ENCODE peak calls at places on chromosomes 5 and 9, in six cellular contexts. B is heart left ventricle, S is A549, X is uterus, O is transverse colon, R is esophagus squamous epithelium. Y is an unnamed sample.

GRCh38 chr5:90640484-90641059 is 82.0 kb downstream of the ADGRV1 start:
- DNase-seq in B (no peak), S (no peak), X (no peak), O (no peak), R (no peak), Y (peak)

GRCh38 chr5:124888622-124889521 is 142.4 kb upstream of the ZNF608 start:
- DNase-seq in B (no peak), S (no peak), X (no peak), O (no peak), R (no peak), Y (no peak)

GRCh38 chr9:6479959-6480358 is 67.0 kb downstream of the UHRF2 start:
- DNase-seq in B (no peak), S (no peak), X (no peak), O (no peak), R (no peak), Y (no peak)

GRCh38 chr5:9183989-9184388 is 361.9 kb downstream of the SEMA5A start:
- DNase-seq in B (no peak), S (no peak), X (no peak), O (no peak), R (no peak), Y (no peak)

GRCh38 chr9:108535526-108535925 is 320.3 kb downstream of the ACTL7B start:
- DNase-seq in B (no peak), S (peak), X (no peak), O (peak), R (no peak), Y (no peak)

GRCh38 chr5:168104811-168105481 is 186.5 kb upstream of the WWC1 start:
- DNase-seq in B (no peak), S (no peak), X (no peak), O (peak), R (no peak), Y (peak)

GRCh38 chr9:115548826-115549225 is 430.9 kb upstream of the TNC start:
- DNase-seq in B (no peak), S (no peak), X (no peak), O (no peak), R (no peak), Y (no peak)

GRCh38 chr9:74589576-74589975 is 92.4 kb downstream of the RORB start:
- DNase-seq in B (no peak), S (no peak), X (no peak), O (no peak), R (no peak), Y (no peak)

GRCh38 chr9:126108240-126108639 is 218.4 kb upstream of the MVB12B start:
- DNase-seq in B (no peak), S (no peak), X (no peak), O (no peak), R (no peak), Y (no peak)

GRCh38 chr5:72692273-72692672 is 124.2 kb upstream of the TNPO1 start:
- DNase-seq in B (no peak), S (no peak), X (no peak), O (no peak), R (no peak), Y (no peak)

GRCh38 chr5:13505326-13505725 is 439.2 kb downstream of the DNAH5 start:
- DNase-seq in B (no peak), S (no peak), X (no peak), O (no peak), R (no peak), Y (no peak)

GRCh38 chr9:97900738-97901565 is 21.3 kb downstream of the TRMO start:
- DNase-seq in B (no peak), S (peak), X (peak), O (no peak), R (no peak), Y (peak)

GRCh38 chr5:15574806-15575205 is 74.8 kb downstream of the FBXL7 start:
- DNase-seq in B (peak), S (no peak), X (no peak), O (no peak), R (no peak), Y (no peak)

GRCh38 chr5:137254695-137255094 is 244.4 kb downstream of the SPOCK1 start:
- DNase-seq in B (no peak), S (no peak), X (peak), O (no peak), R (no peak), Y (no peak)

DNA sequence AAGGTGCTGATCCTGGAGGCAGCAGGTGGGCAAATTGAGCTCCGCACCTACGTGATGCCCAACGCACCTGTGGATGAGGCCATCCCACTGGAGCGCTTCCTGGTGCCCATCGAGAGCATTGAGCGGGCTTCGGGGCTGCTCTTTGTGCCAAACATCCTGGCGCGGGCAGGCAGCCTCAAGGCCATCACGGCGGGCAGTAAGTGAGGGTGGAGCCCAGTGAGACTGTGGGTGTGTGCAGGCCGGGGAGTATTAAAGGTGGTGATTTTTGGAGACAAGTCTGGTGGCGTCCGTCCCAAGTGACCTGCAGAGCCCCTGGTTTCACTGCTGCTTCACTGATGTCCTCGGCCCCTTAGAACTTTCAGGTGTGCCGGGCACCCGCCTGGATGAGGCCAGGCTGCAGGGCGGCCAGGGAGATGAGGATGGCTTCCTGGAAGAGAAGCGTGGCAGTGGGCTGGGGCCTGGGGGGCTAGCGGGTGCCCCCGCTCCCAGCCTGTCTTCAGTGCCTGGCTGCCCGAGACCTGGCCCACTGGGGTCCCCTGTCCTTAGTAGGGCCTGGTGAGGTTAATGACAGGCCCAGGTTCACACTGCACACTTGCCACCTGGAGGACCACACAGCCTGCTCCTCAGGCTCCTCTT is 4.2 kb downstream of the ENDOG start:
- DNase-seq in B (no peak), S (no peak), X (no peak), O (no peak), R (no peak), Y (no peak)
- TF ChIP-seq POLR2A in B (no peak), S (no peak), X (no peak), O (no peak), R (no peak), Y (no peak)

DNA sequence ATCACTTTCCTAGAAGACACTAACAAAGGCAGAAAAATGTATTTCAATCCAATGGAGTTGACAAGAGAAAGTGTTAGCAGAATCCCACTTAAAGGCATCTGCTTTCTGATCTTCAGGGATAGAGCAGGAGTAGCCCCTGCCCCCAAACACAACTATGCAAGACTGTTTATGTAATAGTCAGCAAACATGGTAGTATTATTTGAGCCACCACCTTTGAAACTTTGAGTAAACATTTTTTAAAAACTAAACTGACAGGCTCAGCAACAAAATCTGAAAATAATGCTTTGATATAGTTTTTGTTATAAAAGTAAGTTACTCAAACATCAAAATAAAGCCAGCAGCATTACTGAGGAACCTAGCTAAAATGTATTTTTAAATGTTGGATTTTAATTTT is 4.8 kb downstream of the ELL2 start:
- DNase-seq in B (no peak), S (no peak), X (no peak), O (no peak), R (no peak), Y (no peak)
- H3K27ac ChIP-seq in B (no peak), S (no peak), X (no peak), O (no peak), R (peak), Y (no peak)

GRCh38 chr9:128635266-128636023 is 21.2 kb downstream of the DYNC2I2 start:
- DNase-seq in B (peak), S (peak), X (peak), O (peak), R (no peak), Y (peak)
- TF ChIP-seq POLR2A in B (no peak), S (peak), X (peak), O (peak), R (no peak), Y (no peak)

DNA sequence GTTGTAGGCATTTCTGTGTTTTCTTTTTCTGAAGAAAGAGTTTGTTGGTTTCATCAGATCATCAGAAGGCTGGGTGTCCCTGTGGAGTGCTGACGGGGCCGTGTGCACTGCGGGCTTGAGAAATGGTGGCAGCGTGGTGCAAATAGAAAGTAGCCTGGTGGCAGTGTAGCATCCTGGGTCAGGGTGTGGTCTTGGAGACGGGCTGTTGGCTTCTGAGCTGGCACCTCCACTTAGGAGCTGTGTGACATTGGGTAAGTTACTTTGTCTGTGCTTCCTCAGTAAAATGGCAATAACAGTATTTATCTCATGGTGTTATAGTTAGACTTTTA is 10.0 kb upstream of the NDST1 start:
- DNase-seq in B (no peak), S (no peak), X (no peak), O (no peak), R (no peak), Y (no peak)
- H3K27ac ChIP-seq in B (peak), S (peak), X (peak), O (peak), R (peak), Y (peak)

GRCh38 chr9:93574900-93575705 is 1.3 kb upstream of the PHF2 start:
- DNase-seq in B (no peak), S (no peak), X (no peak), O (no peak), R (no peak), Y (no peak)

GRCh38 chr9:93577045-93577939 is 908 bp downstream of the PHF2 start:
- DNase-seq in B (peak), S (peak), X (no peak), O (peak), R (no peak), Y (peak)

GRCh38 chr9:93577940-93578682 is 1.7 kb downstream of the PHF2 start:
- DNase-seq in B (no peak), S (no peak), X (no peak), O (no peak), R (no peak), Y (no peak)

GRCh38 chr9:93575706-93576295 is 583 bp upstream of the PHF2 start:
- DNase-seq in B (peak), S (peak), X (peak), O (peak), R (no peak), Y (peak)

GRCh38 chr9:93576296-93577044 is at the start of gene PHF2:
- DNase-seq in B (no peak), S (peak), X (no peak), O (no peak), R (no peak), Y (no peak)
- TF ChIP-seq POLR2A in B (no peak), S (peak), X (peak), O (no peak), R (no peak), Y (no peak)

GRCh38 chr5:140004174-140004573 is 38.9 kb downstream of the NRG2 start:
- DNase-seq in B (no peak), S (no peak), X (no peak), O (no peak), R (no peak), Y (no peak)

GRCh38 chr5:140005145-140005591 is 37.9 kb downstream of the NRG2 start:
- DNase-seq in B (no peak), S (no peak), X (no peak), O (no peak), R (no peak), Y (no peak)

GRCh38 chr5:140007311-140007710 is 35.8 kb downstream of the NRG2 start:
- DNase-seq in B (no peak), S (no peak), X (no peak), O (no peak), R (no peak), Y (no peak)

GRCh38 chr5:140000332-140000731 is 42.8 kb downstream of the NRG2 start:
- DNase-seq in B (peak), S (no peak), X (no peak), O (no peak), R (no peak), Y (peak)

DNA sequence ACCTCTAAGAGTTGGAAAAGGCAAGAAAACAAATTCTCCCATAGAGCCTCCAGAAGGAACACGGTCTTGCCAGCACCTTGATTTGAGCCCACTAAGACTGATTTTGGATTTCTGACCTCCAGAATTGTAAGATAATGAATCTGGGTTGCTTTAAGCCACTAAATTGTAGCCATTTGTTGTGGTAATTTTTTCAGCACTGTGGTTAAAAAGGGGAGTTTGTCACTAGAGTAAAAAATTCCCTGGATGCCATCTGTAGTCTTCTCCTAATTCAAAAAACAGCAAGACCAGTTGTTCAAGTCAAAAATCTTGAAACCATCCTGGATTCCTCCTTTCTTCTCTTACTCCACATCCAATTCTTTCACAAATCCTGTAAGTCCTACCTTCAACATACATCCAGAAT is 39.6 kb downstream of the NRG2 start:
- DNase-seq in B (no peak), S (no peak), X (no peak), O (no peak), R (no peak), Y (no peak)
- H3K27ac ChIP-seq in B (no peak), S (no peak), X (no peak), O (no peak), R (no peak), Y (no peak)

GRCh38 chr5:59588922-59589321 is 304.6 kb downstream of the PDE4D start:
- DNase-seq in B (no peak), S (no peak), X (no peak), O (no peak), R (no peak), Y (no peak)

GRCh38 chr5:59584858-59585846 is 308.4 kb downstream of the PDE4D start:
- DNase-seq in B (no peak), S (no peak), X (no peak), O (peak), R (no peak), Y (no peak)

GRCh38 chr5:59586811-59587340 is 306.6 kb downstream of the PDE4D start:
- DNase-seq in B (no peak), S (no peak), X (no peak), O (no peak), R (no peak), Y (no peak)

GRCh38 chr5:59591162-59591561 is 302.4 kb downstream of the PDE4D start:
- DNase-seq in B (no peak), S (no peak), X (no peak), O (no peak), R (no peak), Y (no peak)

DNA sequence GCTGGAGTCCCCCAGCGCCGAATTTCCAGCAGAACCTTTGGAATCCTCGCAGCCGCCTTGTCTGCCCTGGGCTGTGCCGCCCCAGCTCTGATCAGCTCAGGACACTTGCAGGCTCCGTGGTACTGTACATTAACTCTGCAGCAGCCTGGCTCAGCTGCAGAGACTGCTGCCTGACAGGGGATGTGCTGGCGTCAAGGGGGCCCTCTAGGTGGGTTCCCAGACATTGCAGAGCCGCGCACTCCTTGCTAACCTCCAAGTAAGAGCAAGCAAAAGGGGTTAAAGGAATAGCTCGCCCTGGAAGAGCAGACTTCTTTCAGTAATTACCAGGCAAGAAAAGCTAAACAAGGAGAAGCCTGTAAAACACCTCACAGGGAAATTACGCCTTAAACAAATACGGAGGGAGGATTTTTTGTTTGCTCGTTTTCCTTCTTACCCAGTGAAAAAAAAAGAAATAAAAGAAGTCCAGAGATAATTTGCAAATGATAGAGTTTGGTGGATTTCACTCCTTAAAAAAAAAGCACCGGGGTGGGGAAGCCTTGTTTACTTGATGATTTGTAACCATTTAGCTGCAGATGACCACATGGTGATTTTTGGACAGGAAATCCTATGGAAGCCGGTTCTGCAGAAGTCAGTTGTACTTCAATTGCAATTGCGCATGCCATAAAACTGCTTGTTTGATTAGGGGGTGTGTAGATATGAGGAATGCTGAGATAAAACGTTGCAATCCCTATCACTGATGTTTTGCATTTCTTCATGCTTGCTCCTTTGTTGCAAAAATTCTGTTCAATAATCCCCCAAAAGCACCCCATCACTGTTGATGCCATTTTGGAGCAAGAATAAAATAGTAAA is 305.8 kb downstream of the PDE4D start:
- DNase-seq in B (peak), S (peak), X (no peak), O (peak), R (no peak), Y (peak)
- TF ChIP-seq POLR2A in B (no peak), S (peak), X (no peak), O (peak), R (no peak), Y (no peak)

DNA sequence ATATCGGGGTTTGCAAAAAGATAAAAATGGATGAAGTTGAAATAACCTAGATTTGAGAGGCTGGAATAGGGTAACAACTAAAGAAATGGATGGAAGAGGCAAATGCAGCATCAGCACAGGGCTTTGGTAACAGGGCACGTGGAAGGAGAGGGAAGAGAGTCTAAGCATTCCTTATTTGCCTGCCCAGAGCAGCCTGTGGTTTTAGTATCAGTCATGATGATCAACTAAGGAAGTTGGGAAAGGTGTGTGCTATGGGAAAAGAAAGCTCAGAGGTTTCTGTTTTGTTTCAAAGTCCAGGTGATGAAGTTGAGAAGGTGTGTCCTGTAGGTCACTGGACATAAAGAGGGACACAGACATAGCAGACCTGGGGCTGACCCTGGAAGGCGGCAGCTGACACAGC is 28.8 kb downstream of the GAS1 start:
- DNase-seq in B (no peak), S (no peak), X (no peak), O (no peak), R (no peak), Y (no peak)
- H3K27ac ChIP-seq in B (no peak), S (no peak), X (no peak), O (no peak), R (no peak), Y (no peak)

Y was measured in thyroid gland.